ENCODE peak calls at places on chromosome 5, in six cellular contexts. V is SK-N-SH, T is PC-3, E is HCT116, U is GM23248, Z is MM.1S. H is an unnamed sample.

GRCh38 chr5:5587474-5587873 is 165.0 kb downstream of the ICE1 start:
- DNase-seq in V (no peak), T (no peak), E (no peak), U (no peak), Z (no peak), H (no peak)

GRCh38 chr5:95907067-95907705 is 54.5 kb downstream of the ELL2 start:
- DNase-seq in V (no peak), T (no peak), E (no peak), U (no peak), Z (no peak), H (no peak)

GRCh38 chr5:157478726-157479125 is 18.7 kb downstream of the NIPAL4 start:
- DNase-seq in V (no peak), T (peak), E (no peak), U (no peak), Z (no peak), H (no peak)

GRCh38 chr5:60490597-60491166 is 209.3 kb downstream of the DEPDC1B start:
- DNase-seq in V (no peak), T (no peak), E (no peak), U (no peak), Z (no peak), H (no peak)

GRCh38 chr5:142955628-142956027 is 185.5 kb downstream of the ARHGAP26 start:
- DNase-seq in V (no peak), T (no peak), E (no peak), U (no peak), Z (no peak), H (no peak)

GRCh38 chr5:154648706-154649105 is 106.5 kb upstream of the LARP1 start:
- DNase-seq in V (no peak), T (no peak), E (no peak), U (peak), Z (no peak), H (no peak)

GRCh38 chr5:76022611-76023010 is 60.6 kb upstream of the SV2C start:
- DNase-seq in V (no peak), T (no peak), E (no peak), U (no peak), Z (no peak), H (no peak)

GRCh38 chr5:80989883-80990282 is 29.7 kb downstream of the RASGRF2 start:
- DNase-seq in V (no peak), T (no peak), E (no peak), U (no peak), Z (no peak), H (no peak)

GRCh38 chr5:135569755-135570452 is 8.9 kb downstream of the CXCL14 start:
- DNase-seq in V (peak), T (peak), E (peak), U (peak), Z (peak), H (peak)

GRCh38 chr5:98016771-98017170 is 756.7 kb upstream of the RGMB start:
- DNase-seq in V (no peak), T (no peak), E (no peak), U (peak), Z (no peak), H (no peak)

GRCh38 chr5:155147222-155147621 is 133.7 kb downstream of the KIF4B start:
- DNase-seq in V (peak), T (peak), E (no peak), U (peak), Z (no peak), H (no peak)

GRCh38 chr5:120734033-120734432 is 269.9 kb downstream of the PRR16 start:
- DNase-seq in V (no peak), T (no peak), E (no peak), U (peak), Z (no peak), H (peak)

GRCh38 chr5:8729437-8729836 is 816.4 kb downstream of the SEMA5A start:
- DNase-seq in V (no peak), T (peak), E (no peak), U (peak), Z (no peak), H (no peak)

GRCh38 chr5:139640432-139641115 is 7.6 kb upstream of the CXXC5 start:
- DNase-seq in V (peak), T (no peak), E (no peak), U (no peak), Z (no peak), H (no peak)

GRCh38 chr5:142059304-142059940 is 46.6 kb upstream of the GNPDA1 start:
- DNase-seq in V (no peak), T (peak), E (peak), U (peak), Z (no peak), H (no peak)

GRCh38 chr5:77224672-77225355 is 14.3 kb downstream of the PDE8B start:
- DNase-seq in V (no peak), T (peak), E (no peak), U (peak), Z (no peak), H (no peak)

GRCh38 chr5:17219006-17219422 is 1.6 kb downstream of the BASP1 start:
- DNase-seq in V (peak), T (peak), E (no peak), U (peak), Z (no peak), H (peak)

GRCh38 chr5:137432376-137432775 is 66.8 kb downstream of the SPOCK1 start:
- DNase-seq in V (no peak), T (no peak), E (no peak), U (no peak), Z (no peak), H (no peak)

GRCh38 chr5:172052454-172053236 is 46.2 kb upstream of the FBXW11 start:
- DNase-seq in V (no peak), T (no peak), E (no peak), U (peak), Z (no peak), H (peak)

GRCh38 chr5:16461026-16461425 is 4.6 kb downstream of the ZNF622 start:
- DNase-seq in V (no peak), T (no peak), E (no peak), U (peak), Z (no peak), H (no peak)

GRCh38 chr5:10251409-10251808 is 1.3 kb downstream of the CCT5 start:
- DNase-seq in V (no peak), T (peak), E (no peak), U (no peak), Z (no peak), H (no peak)

GRCh38 chr5:109580225-109580624 is 109.5 kb upstream of the MAN2A1 start:
- DNase-seq in V (no peak), T (no peak), E (no peak), U (no peak), Z (no peak), H (no peak)

GRCh38 chr5:142360607-142361120 is 35.8 kb upstream of the SPRY4 start:
- DNase-seq in V (peak), T (peak), E (peak), U (peak), Z (no peak), H (peak)

GRCh38 chr5:62653001-62653863 is 74.6 kb downstream of the LRRC70 start:
- DNase-seq in V (no peak), T (no peak), E (no peak), U (no peak), Z (no peak), H (no peak)

GRCh38 chr5:43039468-43040286 is 442 bp downstream of the ANXA2R start:
- DNase-seq in V (peak), T (peak), E (peak), U (peak), Z (peak), H (peak)

GRCh38 chr5:133942589-133943474 is 25.6 kb downstream of the C5orf15 start:
- DNase-seq in V (no peak), T (peak), E (no peak), U (peak), Z (no peak), H (no peak)

GRCh38 chr5:103232393-103232999 is 26.1 kb upstream of the MACIR start:
- DNase-seq in V (peak), T (peak), E (peak), U (peak), Z (peak), H (no peak)

GRCh38 chr5:157295247-157295646 is 29.3 kb downstream of the CYFIP2 start:
- DNase-seq in V (no peak), T (no peak), E (no peak), U (no peak), Z (peak), H (no peak)

GRCh38 chr5:174505621-174506020 is 218.8 kb upstream of the MSX2 start:
- DNase-seq in V (no peak), T (peak), E (no peak), U (peak), Z (no peak), H (no peak)

GRCh38 chr5:167057665-167058064 is 1233.8 kb upstream of the WWC1 start:
- DNase-seq in V (no peak), T (no peak), E (no peak), U (no peak), Z (no peak), H (no peak)

GRCh38 chr5:131212471-131213021 is 41.8 kb downstream of the LYRM7 start:
- DNase-seq in V (no peak), T (no peak), E (no peak), U (no peak), Z (no peak), H (no peak)
- H3K9ac ChIP-seq in V (no peak), T (no peak), E (no peak), U (no peak), Z (no peak), H (no peak)

GRCh38 chr5:32612134-32612888 is 27.0 kb downstream of the SUB1 start:
- DNase-seq in V (peak), T (no peak), E (no peak), U (peak), Z (peak), H (no peak)
- TF ChIP-seq EZH2phosphoT487 in V (no peak), T (no peak), E (no peak), U (no peak), Z (no peak), H (no peak)

DNA sequence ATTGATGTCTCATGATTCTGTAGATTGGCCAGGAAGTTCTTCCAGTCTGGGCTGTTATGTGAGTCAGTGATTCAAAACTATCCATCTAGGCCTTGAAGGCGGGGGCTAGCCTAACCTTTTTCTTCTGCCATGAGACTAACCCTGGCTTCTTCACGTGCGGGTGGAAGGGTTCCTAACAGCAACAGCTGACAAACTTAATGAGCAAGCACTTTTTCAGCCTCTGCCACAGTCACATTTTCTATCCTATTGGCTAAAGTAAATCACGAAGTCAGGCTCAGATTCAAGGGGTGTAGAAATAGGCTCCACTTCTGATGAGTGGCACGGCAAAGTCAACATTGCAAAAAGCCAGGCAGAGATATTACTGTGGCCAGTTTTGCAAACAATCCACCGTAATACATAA is 68.4 kb downstream of the STK32A start:
- DNase-seq in V (no peak), T (peak), E (no peak), U (peak), Z (no peak), H (no peak)
- H3K9ac ChIP-seq in V (peak), T (peak), E (no peak), U (no peak), Z (no peak), H (no peak)

GRCh38 chr5:126484248-126484647 is 61.0 kb downstream of the GRAMD2B start:
- DNase-seq in V (no peak), T (no peak), E (no peak), U (no peak), Z (no peak), H (no peak)

GRCh38 chr5:126481243-126481642 is 58.0 kb downstream of the GRAMD2B start:
- DNase-seq in V (no peak), T (no peak), E (no peak), U (peak), Z (no peak), H (no peak)

GRCh38 chr5:126482591-126482990 is 59.4 kb downstream of the GRAMD2B start:
- DNase-seq in V (no peak), T (no peak), E (no peak), U (no peak), Z (no peak), H (no peak)

GRCh38 chr5:126480824-126481223 is 57.6 kb downstream of the GRAMD2B start:
- DNase-seq in V (no peak), T (peak), E (no peak), U (no peak), Z (no peak), H (no peak)

DNA sequence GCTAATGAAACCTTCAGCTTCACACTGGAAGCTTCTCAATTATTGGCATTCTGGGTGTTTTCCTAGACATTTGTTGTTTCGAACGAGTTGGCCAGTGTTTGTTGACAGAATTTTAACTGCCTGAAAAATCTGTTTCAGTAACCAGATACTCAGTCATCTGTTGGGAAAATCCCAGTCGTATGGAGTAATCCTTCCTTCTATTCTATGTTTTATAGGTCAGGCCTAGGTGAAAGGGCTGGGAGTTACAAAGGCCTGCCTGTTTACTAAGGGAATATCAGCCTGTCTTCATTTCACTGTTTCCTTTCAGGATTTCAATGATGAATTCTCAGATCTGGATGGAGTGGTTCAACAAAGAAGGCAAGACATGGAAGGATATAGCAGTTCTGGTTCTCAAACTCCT is 59.9 kb downstream of the GRAMD2B start:
- DNase-seq in V (no peak), T (peak), E (no peak), U (peak), Z (no peak), H (no peak)
- TF ChIP-seq EZH2phosphoT487 in V (no peak), T (no peak), E (no peak), U (no peak), Z (no peak), H (no peak)

DNA sequence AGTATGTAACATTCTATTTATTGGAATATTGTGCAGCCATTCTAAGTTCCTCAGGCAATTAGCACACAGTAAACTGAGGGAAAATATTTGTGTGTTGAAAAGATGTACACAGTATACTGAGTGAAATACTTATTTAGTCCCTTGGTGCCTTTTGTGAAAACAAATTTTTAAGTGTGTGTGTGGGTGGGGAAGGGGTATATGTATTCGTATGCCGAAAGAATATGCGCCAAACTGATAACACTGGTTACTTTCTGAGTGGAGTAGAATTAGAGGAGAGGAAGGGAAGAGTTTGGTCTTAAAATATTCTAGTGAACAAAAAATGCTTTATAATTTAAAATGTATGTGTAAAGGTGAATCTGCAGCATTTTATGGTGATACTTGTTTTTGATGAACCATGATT is 3.1 kb downstream of the DCP2 start:
- DNase-seq in V (no peak), T (no peak), E (no peak), U (no peak), Z (no peak), H (no peak)
- H3K9ac ChIP-seq in V (peak), T (no peak), E (no peak), U (peak), Z (no peak), H (no peak)

GRCh38 chr5:180216646-180217171 is 7.7 kb upstream of the RASGEF1C start:
- DNase-seq in V (no peak), T (no peak), E (no peak), U (no peak), Z (no peak), H (no peak)

GRCh38 chr5:180217797-180218196 is 8.8 kb upstream of the RASGEF1C start:
- DNase-seq in V (no peak), T (no peak), E (no peak), U (no peak), Z (no peak), H (no peak)

GRCh38 chr5:180222056-180222455 is 13.0 kb upstream of the RASGEF1C start:
- DNase-seq in V (no peak), T (no peak), E (no peak), U (no peak), Z (no peak), H (no peak)
- TF ChIP-seq EZH2phosphoT487 in V (no peak), T (no peak), E (no peak), U (no peak), Z (no peak), H (no peak)

DNA sequence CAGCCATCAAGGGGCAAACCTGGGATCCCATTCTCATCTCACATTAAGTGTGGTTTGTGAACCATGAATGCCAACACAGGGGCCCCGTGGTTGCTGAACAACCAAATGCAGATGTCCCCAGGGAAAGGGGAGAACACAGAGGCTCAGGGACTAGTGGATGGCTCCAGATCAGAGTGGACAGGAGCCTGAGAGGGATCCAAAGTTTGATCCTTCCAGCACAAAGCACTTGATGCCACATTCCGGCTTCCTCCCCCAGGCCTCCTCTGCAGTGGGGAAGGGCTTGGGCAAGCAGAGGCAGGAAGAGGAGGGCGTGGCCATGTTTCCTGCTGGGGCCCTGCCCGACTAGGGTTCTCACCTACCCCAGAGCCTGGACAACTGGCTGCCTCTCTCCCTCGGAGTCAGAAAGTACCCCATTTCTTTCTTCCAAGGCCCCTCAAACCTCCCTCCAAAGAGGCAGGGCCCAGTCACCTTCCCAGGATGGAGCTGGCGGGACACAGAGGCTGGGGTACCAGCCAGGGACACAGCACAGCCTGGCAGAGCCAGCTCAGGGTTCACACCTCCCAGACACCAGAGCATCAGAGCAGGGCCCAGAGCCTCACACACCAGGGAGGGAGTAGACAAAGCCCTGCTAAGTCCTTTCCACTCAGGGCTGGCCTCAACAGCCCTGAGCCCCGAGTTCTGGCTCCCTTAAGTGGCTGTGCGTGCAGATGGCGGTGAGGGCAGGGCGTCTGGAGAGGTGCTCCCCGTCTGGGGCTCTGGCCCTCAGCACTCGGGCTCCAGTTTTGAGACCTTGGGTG is 4.3 kb upstream of the RNF44 start:
- DNase-seq in V (no peak), T (peak), E (no peak), U (no peak), Z (peak), H (peak)
- H3K9ac ChIP-seq in V (no peak), T (no peak), E (peak), U (no peak), Z (peak), H (no peak)

H was measured in neural progenitor cell.